ENCODE peak calls at places on chromosomes 7 and 10, in seven cellular contexts. A is HFFc6, J is MCF 10A, G is dorsolateral prefrontal cortex, K is fibroblast of the aortic adventitia, Q is esophagus squamous epithelium, S is astrocyte of the spinal cord. V is an unnamed sample.
A peak's percentile ranks its signal among the peaks of the same experiment; 100 is the strongest.

GRCh38 chr10:113735913-113736312 is 15.6 kb upstream of the PLEKHS1 start:
- DNase-seq in A (no peak), J (peak; percentile 35), G (no peak), K (no peak), Q (no peak), S (no peak), V (no peak)

GRCh38 chr10:8242295-8242872 is 187.9 kb downstream of the GATA3 start:
- DNase-seq in A (no peak), J (no peak), G (no peak), K (no peak), Q (no peak), S (no peak), V (no peak)

GRCh38 chr7:149071641-149072437 is 18.7 kb downstream of the ZNF786 start:
- DNase-seq in A (no peak), J (no peak), G (no peak), K (no peak), Q (no peak), S (no peak), V (no peak)

GRCh38 chr10:88152720-88153119 is 289.3 kb downstream of the PTEN start:
- DNase-seq in A (peak; percentile 100), J (peak; percentile 95), G (no peak), K (peak; percentile 96), Q (no peak), S (peak; percentile 86), V (peak; percentile 100)

GRCh38 chr10:14259696-14260595 is 70.8 kb downstream of the FRMD4A start:
- DNase-seq in A (peak; percentile 12), J (no peak), G (no peak), K (peak; percentile 11), Q (no peak), S (peak; percentile 82), V (peak; percentile 29)

GRCh38 chr10:120365872-120366271 is 91.2 kb upstream of the PLPP4 start:
- DNase-seq in A (peak; percentile 55), J (peak; percentile 54), G (no peak), K (peak; percentile 6), Q (no peak), S (peak; percentile 27), V (no peak)

GRCh38 chr7:158295966-158296797 is 291.4 kb downstream of the PTPRN2 start:
- DNase-seq in A (no peak), J (no peak), G (no peak), K (no peak), Q (no peak), S (no peak), V (no peak)

GRCh38 chr7:129160161-129160911 is 15.8 kb downstream of the TSPAN33 start:
- DNase-seq in A (no peak), J (no peak), G (no peak), K (no peak), Q (no peak), S (no peak), V (no peak)

GRCh38 chr7:17620588-17620987 is 319.7 kb downstream of the SNX13 start:
- DNase-seq in A (no peak), J (no peak), G (no peak), K (no peak), Q (no peak), S (no peak), V (no peak)

GRCh38 chr7:69517985-69518731 is 80.1 kb upstream of the AUTS2 start:
- DNase-seq in A (no peak), J (no peak), G (peak; percentile 58), K (no peak), Q (no peak), S (no peak), V (no peak)

GRCh38 chr7:94266278-94266677 is 128.4 kb upstream of the COL1A2 start:
- DNase-seq in A (no peak), J (peak; percentile 94), G (no peak), K (peak; percentile 75), Q (no peak), S (no peak), V (peak; percentile 20)

GRCh38 chr7:29970158-29970557 is 19.4 kb downstream of the SCRN1 start:
- DNase-seq in A (no peak), J (peak; percentile 12), G (no peak), K (no peak), Q (no peak), S (no peak), V (no peak)

GRCh38 chr7:145848691-145849090 is 267.9 kb upstream of the CNTNAP2 start:
- DNase-seq in A (no peak), J (peak; percentile 27), G (no peak), K (no peak), Q (no peak), S (no peak), V (no peak)

GRCh38 chr7:98754041-98754479 is 115.8 kb downstream of the TMEM130 start:
- DNase-seq in A (peak; percentile 19), J (no peak), G (no peak), K (no peak), Q (no peak), S (no peak), V (no peak)

GRCh38 chr7:29039747-29040569 is 81.8 kb upstream of the TRIL start:
- DNase-seq in A (no peak), J (no peak), G (no peak), K (peak; percentile 69), Q (no peak), S (peak; percentile 29), V (no peak)

GRCh38 chr7:75696263-75697037 is 42.3 kb downstream of the HIP1 start:
- DNase-seq in A (no peak), J (no peak), G (no peak), K (no peak), Q (no peak), S (no peak), V (no peak)

GRCh38 chr10:62690703-62691102 is 113.8 kb upstream of the ADO start:
- DNase-seq in A (no peak), J (no peak), G (no peak), K (no peak), Q (no peak), S (no peak), V (no peak)

GRCh38 chr7:1257863-1258262 is 25.2 kb downstream of the UNCX start:
- DNase-seq in A (no peak), J (no peak), G (no peak), K (no peak), Q (no peak), S (no peak), V (no peak)

GRCh38 chr10:76141376-76141775 is 710.0 kb downstream of the LRMDA start:
- DNase-seq in A (no peak), J (no peak), G (no peak), K (no peak), Q (no peak), S (no peak), V (no peak)
- TF ChIP-seq CTCF in A (no peak), J (no peak), G (no peak), K (no peak), Q (no peak), S (no peak), V (no peak)

DNA sequence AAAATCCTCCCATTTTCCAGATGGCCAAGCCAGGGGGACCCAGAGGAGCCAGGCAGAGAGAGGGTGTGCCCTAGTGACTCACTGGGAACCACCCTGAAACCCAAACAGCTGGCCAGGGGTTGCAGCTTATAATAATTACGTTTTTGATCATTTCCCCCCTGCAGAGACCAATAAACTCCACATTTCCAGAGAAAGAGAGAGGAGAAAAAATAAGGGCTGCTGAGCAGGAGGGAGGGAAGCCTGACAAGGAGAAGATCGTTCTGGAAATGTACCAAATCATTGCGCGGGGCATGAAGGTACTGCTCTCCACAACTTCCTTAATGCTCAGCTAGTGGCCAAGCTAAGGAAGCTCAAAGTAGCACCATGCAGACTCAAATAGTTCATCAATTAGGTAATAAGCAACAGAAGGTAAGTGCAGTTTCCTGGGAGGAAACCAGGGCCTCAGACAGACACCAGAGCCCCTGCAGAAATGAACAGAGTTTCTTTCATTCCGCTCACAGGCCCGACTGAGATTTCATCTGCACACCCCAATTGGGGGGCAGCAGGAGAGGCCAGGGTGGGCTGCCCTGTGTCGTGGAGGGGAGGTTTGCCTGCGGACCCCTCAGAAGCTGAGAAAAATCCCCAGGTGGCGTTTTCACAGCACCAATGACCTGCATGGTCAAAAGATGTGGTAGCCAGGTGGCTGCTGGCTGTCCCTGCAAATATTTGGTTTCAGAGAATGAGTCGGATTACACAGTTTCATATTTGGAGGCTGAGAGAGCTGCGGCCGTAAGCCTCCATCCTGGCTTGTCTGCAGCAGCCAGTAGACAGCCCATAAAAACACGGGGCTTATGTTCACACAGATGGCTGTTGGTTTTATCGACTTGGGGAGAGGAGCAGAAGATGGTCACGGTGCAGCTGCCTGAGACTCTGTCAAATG is 153.2 kb upstream of the LYZL2 start:
- DNase-seq in A (no peak), J (no peak), G (no peak), K (peak; percentile 80), Q (no peak), S (peak; percentile 54), V (no peak)
- TF ChIP-seq CTCF in A (no peak), J (no peak), G (no peak), K (peak; percentile 8), Q (no peak), S (no peak), V (no peak)

GRCh38 chr7:64180989-64181388 is 26.0 kb upstream of the ZNF735 start:
- DNase-seq in A (no peak), J (peak; percentile 2), G (no peak), K (no peak), Q (no peak), S (no peak), V (no peak)
- TF ChIP-seq CTCF in A (peak; percentile 51), J (peak; percentile 11), G (no peak), K (no peak), Q (no peak), S (peak; percentile 3), V (no peak)

DNA sequence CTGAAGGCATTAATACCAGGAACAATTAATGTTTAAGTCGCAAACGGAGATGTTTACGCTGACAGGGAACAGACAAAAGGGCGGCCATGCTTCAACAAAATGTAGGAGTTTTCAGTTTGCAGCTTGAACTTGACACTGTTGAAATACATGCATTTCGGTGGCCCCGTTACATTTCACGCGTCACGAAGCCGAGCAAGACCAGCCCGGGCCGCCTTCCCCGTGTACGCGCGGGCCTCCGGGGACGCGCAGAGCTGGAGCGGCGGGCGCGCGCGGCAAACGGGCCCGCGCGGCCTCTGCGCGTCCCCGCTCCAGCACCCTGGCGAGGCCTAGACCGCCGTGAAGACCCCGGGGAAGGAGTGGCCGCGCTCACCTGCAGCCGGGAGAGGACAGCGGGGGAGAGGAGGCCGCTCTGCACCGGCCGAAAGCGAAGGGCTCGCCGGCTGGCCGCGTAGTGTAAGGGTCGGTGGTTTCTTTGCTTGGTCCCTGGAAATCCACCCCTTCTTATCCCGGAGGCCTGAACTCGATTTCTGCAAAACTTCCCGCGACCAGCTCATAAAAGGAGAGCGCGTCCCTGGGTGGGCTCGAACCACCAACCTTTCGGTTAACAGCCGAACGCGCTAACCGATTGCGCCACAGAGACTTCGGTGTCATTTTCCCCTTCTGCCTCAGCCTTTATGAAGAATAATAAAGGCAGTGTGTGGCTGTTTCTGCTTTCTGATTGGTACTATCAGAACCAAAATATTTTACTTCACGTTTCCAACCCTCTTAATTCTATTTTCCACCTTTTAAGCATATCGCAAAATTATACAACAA is 11.3 kb upstream of the EBLN1 start:
- DNase-seq in A (peak; percentile 89), J (peak; percentile 91), G (peak; percentile 88), K (peak; percentile 96), Q (peak; percentile 29), S (peak; percentile 93), V (peak; percentile 77)
- TF ChIP-seq CTCF in A (peak; percentile 9), J (no peak), G (no peak), K (no peak), Q (no peak), S (no peak), V (no peak)

GRCh38 chr7:151408839-151409554 is 841 bp downstream of the WDR86 start:
- DNase-seq in A (no peak), J (no peak), G (no peak), K (no peak), Q (no peak), S (no peak), V (no peak)
- TF ChIP-seq CTCF in A (no peak), J (no peak), G (no peak), K (no peak), Q (no peak), S (no peak), V (no peak)